ENCODE peak calls at places on chromosomes 5 and 9, in six cellular contexts. H is effector memory CD4-positive, alpha-beta T cell; V is breast epithelium; B is CD8-positive, alpha-beta T cell; U is fibroblast of the aortic adventitia; P is brain microvascular endothelial cell. J is an unnamed sample.

GRCh38 chr5:45037927-45038326 is 229.2 kb downstream of the MRPS30 start:
- DNase-seq in H (no peak), V (no peak), B (no peak), U (no peak), P (no peak), J (no peak)

GRCh38 chr9:113882181-113882580 is 6.1 kb downstream of the ZNF618 start:
- DNase-seq in H (no peak), V (no peak), B (no peak), U (no peak), P (no peak), J (no peak)

GRCh38 chr9:132674485-132674884 is 4.2 kb downstream of the GTF3C4 start:
- DNase-seq in H (no peak), V (no peak), B (no peak), U (no peak), P (no peak), J (no peak)

GRCh38 chr5:141701341-141702119 is 19.5 kb upstream of the ARAP3 start:
- DNase-seq in H (no peak), V (no peak), B (no peak), U (no peak), P (no peak), J (no peak)

GRCh38 chr5:68252678-68253520 is 37.3 kb downstream of the PIK3R1 start:
- DNase-seq in H (no peak), V (no peak), B (peak; percentile 68), U (peak; percentile 86), P (peak; percentile 67), J (no peak)

GRCh38 chr5:582936-583635 is 29.1 kb upstream of the CEP72 start:
- DNase-seq in H (no peak), V (no peak), B (no peak), U (no peak), P (no peak), J (peak; percentile 50)

GRCh38 chr5:130035388-130035787 is 131.1 kb downstream of the CHSY3 start:
- DNase-seq in H (no peak), V (no peak), B (no peak), U (no peak), P (no peak), J (no peak)

GRCh38 chr9:87871425-87872078 is 11.1 kb upstream of the SPATA31E1 start:
- DNase-seq in H (no peak), V (no peak), B (peak; percentile 15), U (no peak), P (no peak), J (no peak)

GRCh38 chr9:122464633-122465567 is 12.8 kb downstream of the OR1J1 start:
- DNase-seq in H (peak; percentile 25), V (peak; percentile 76), B (peak; percentile 77), U (peak; percentile 94), P (peak; percentile 89), J (peak; percentile 76)

GRCh38 chr9:105884416-105884815 is 190.1 kb downstream of the TMEM38B start:
- DNase-seq in H (no peak), V (no peak), B (no peak), U (no peak), P (no peak), J (no peak)

GRCh38 chr5:174093132-174093531 is 47.6 kb downstream of the NSG2 start:
- DNase-seq in H (no peak), V (no peak), B (no peak), U (no peak), P (no peak), J (no peak)

GRCh38 chr5:17248999-17249634 is 31.7 kb downstream of the BASP1 start:
- DNase-seq in H (no peak), V (no peak), B (no peak), U (peak; percentile 99), P (peak; percentile 97), J (no peak)

GRCh38 chr9:134538856-134539562 is 102.6 kb upstream of the COL5A1 start:
- DNase-seq in H (no peak), V (no peak), B (no peak), U (peak; percentile 56), P (no peak), J (no peak)

GRCh38 chr5:118518720-118519119 is 469.6 kb downstream of the DTWD2 start:
- DNase-seq in H (no peak), V (no peak), B (no peak), U (no peak), P (no peak), J (no peak)

GRCh38 chr5:89289604-89290003 is 406.6 kb upstream of the MEF2C start:
- DNase-seq in H (no peak), V (no peak), B (no peak), U (peak; percentile 44), P (peak; percentile 51), J (no peak)

GRCh38 chr5:157951673-157952373 is 92.9 kb upstream of the CLINT1 start:
- DNase-seq in H (no peak), V (no peak), B (no peak), U (no peak), P (no peak), J (no peak)

GRCh38 chr9:100064872-100065581 is 33.8 kb downstream of the ERP44 start:
- DNase-seq in H (no peak), V (no peak), B (no peak), U (peak; percentile 76), P (peak; percentile 79), J (no peak)

GRCh38 chr5:118115791-118116190 is 872.6 kb downstream of the DTWD2 start:
- DNase-seq in H (no peak), V (no peak), B (no peak), U (no peak), P (no peak), J (no peak)

GRCh38 chr9:65426231-65426630 is 141.2 kb upstream of the FOXD4L5 start:
- DNase-seq in H (no peak), V (no peak), B (no peak), U (no peak), P (no peak), J (peak; percentile 33)

GRCh38 chr9:79621916-79622575 is 50.3 kb downstream of the TLE4 start:
- DNase-seq in H (no peak), V (no peak), B (no peak), U (peak; percentile 50), P (no peak), J (no peak)

GRCh38 chr5:39541920-39542319 is 117.1 kb upstream of the DAB2 start:
- DNase-seq in H (no peak), V (no peak), B (no peak), U (no peak), P (no peak), J (no peak)

GRCh38 chr5:83760579-83760978 is 39.9 kb upstream of the HAPLN1 start:
- DNase-seq in H (no peak), V (no peak), B (no peak), U (no peak), P (no peak), J (no peak)

GRCh38 chr9:125966959-125967711 is 220.0 kb downstream of the PBX3 start:
- DNase-seq in H (no peak), V (no peak), B (no peak), U (no peak), P (no peak), J (no peak)

GRCh38 chr5:321233-321725 is at the start of gene AHRR:
- DNase-seq in H (no peak), V (no peak), B (no peak), U (peak; percentile 55), P (peak; percentile 40), J (peak; percentile 55)

GRCh38 chr5:119037496-119038215 is 33.2 kb upstream of the DMXL1 start:
- DNase-seq in H (no peak), V (no peak), B (no peak), U (peak; percentile 77), P (no peak), J (no peak)

GRCh38 chr9:134180786-134181647 is 16.7 kb upstream of the RNU6ATAC start:
- DNase-seq in H (no peak), V (no peak), B (no peak), U (no peak), P (no peak), J (peak; percentile 59)

GRCh38 chr5:83547889-83548288 is 76.3 kb downstream of the VCAN start:
- DNase-seq in H (no peak), V (no peak), B (no peak), U (no peak), P (no peak), J (no peak)

GRCh38 chr5:136080113-136080482 is 51.3 kb downstream of the TGFBI start:
- DNase-seq in H (no peak), V (no peak), B (no peak), U (no peak), P (peak; percentile 17), J (no peak)
- H3K4me3 ChIP-seq in H (peak overlapping the region; percentile 36), V (peak overlapping the region; percentile 37), B (peak overlapping the region; percentile 39), U (peak overlapping the region; percentile 44), P (peak overlapping the region; percentile 66), J (peak overlapping the region; percentile 30)

GRCh38 chr5:132867046-132867451 is 607 bp downstream of the UQCRQ start:
- DNase-seq in H (no peak), V (no peak), B (no peak), U (no peak), P (no peak), J (no peak)

GRCh38 chr5:132866342-132867045 is at the start of the genes GDF9 and UQCRQ:
- DNase-seq in H (peak; percentile 88), V (peak; percentile 89), B (peak; percentile 89), U (peak; percentile 100), P (peak; percentile 99), J (peak; percentile 98)

GRCh38 chr5:132871459-132871858 is 2.0 kb upstream of the LEAP2 start:
- DNase-seq in H (no peak), V (no peak), B (no peak), U (no peak), P (no peak), J (no peak)

GRCh38 chr5:132870801-132871200 is 2.7 kb upstream of the LEAP2 start:
- DNase-seq in H (no peak), V (no peak), B (no peak), U (no peak), P (no peak), J (no peak)

DNA sequence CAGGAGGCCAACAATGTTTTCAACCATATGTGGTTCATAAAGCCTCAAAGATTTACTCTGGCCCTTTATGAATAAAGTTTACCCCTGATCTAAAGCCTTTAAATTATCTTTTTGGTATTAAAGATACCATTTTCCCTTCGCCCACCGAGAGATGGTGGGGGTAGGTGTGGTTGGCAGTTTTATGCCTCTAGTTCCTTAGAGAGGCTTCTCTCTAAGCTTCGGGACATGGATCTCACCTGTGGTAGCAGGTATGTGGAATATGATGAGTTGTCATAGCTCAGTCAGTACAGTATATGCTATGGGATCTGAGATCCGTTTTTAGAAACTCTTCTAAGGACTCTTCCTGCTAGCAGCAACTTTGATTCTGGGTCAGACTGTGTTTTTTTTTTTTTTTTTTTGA is 2.3 kb downstream of the UQCRQ start:
- DNase-seq in H (no peak), V (no peak), B (no peak), U (no peak), P (no peak), J (no peak)
- H3K4me3 ChIP-seq in H (no peak overlapping the region), V (no peak overlapping the region), B (no peak overlapping the region), U (no peak overlapping the region), P (no peak overlapping the region), J (no peak overlapping the region)

DNA sequence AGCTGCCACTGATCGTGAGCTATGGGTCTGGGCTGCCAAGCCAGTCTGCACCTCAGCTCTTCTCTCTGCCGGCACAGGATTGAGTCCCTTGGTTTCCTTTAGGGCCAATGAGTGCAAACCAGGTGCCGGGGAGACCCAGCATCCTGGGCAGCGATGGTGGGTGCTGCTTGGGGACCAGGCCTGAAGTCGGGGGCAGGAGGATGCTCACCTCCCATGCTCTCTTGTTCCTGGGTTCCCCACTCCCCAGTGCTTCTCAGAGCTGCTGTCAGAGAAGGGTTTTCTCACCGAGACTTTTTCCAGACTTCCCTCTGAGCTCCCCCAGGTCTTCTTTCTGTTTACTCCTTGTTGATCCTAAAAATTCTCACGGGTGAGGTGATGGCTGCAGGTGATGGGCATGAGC is 61.2 kb downstream of the IRX1 start:
- DNase-seq in H (no peak), V (no peak), B (no peak), U (no peak), P (no peak), J (no peak)
- H3K4me3 ChIP-seq in H (no peak overlapping the region), V (no peak overlapping the region), B (no peak overlapping the region), U (no peak overlapping the region), P (no peak overlapping the region), J (no peak overlapping the region)

GRCh38 chr5:33438996-33439395 is 1.8 kb upstream of the TARS1 start:
- DNase-seq in H (no peak), V (no peak), B (no peak), U (no peak), P (no peak), J (no peak)
- H3K4me3 ChIP-seq in H (no peak overlapping the region), V (no peak overlapping the region), B (no peak overlapping the region), U (peak overlapping the region; percentile 76), P (peak overlapping the region; percentile 91), J (peak overlapping the region; percentile 71)

J was measured in upper lobe of left lung.